ENCODE peak calls at places on chromosome 1, in nine cellular contexts. One of them, this sample, is unnamed.

GRCh38 chr1:179002552-179003345 is 22.9 kb upstream of the FAM20B start:
- DNase-seq in A549: peak
- DNase-seq in transverse colon: peak
- DNase-seq in kidney: peak
- DNase-seq in fibroblast of pulmonary artery: peak
- DNase-seq in bronchial epithelial cell: peak
- DNase-seq in psoas muscle: peak
- DNase-seq in GM12865: peak
- DNase-seq in fibroblast of lung: peak
- DNase-seq in this sample: peak

GRCh38 chr1:234778215-234779159 is 168.5 kb upstream of the IRF2BP2 start:
- DNase-seq in fibroblast of pulmonary artery: no peak
- DNase-seq in psoas muscle: peak
- DNase-seq in fibroblast of lung: no peak
- DNase-seq in kidney: peak
- DNase-seq in A549: no peak
- DNase-seq in transverse colon: no peak
- DNase-seq in GM12865: no peak
- DNase-seq in bronchial epithelial cell: no peak
- DNase-seq in this sample: no peak

GRCh38 chr1:182388392-182389134 is 3.0 kb downstream of the GLUL start:
- DNase-seq in transverse colon: no peak
- DNase-seq in bronchial epithelial cell: no peak
- DNase-seq in A549: no peak
- DNase-seq in kidney: no peak
- DNase-seq in psoas muscle: no peak
- DNase-seq in GM12865: no peak
- DNase-seq in fibroblast of lung: no peak
- DNase-seq in fibroblast of pulmonary artery: no peak
- DNase-seq in this sample: no peak

GRCh38 chr1:185672719-185673360 is 61.4 kb upstream of the HMCN1 start:
- DNase-seq in kidney: no peak
- DNase-seq in A549: no peak
- DNase-seq in fibroblast of pulmonary artery: no peak
- DNase-seq in GM12865: no peak
- DNase-seq in transverse colon: no peak
- DNase-seq in bronchial epithelial cell: no peak
- DNase-seq in psoas muscle: no peak
- DNase-seq in fibroblast of lung: no peak
- DNase-seq in this sample: no peak

GRCh38 chr1:174407705-174408104 is 40.1 kb upstream of the GPR52 start:
- DNase-seq in psoas muscle: no peak
- DNase-seq in kidney: no peak
- DNase-seq in fibroblast of lung: peak
- DNase-seq in transverse colon: no peak
- DNase-seq in bronchial epithelial cell: no peak
- DNase-seq in A549: no peak
- DNase-seq in fibroblast of pulmonary artery: no peak
- DNase-seq in GM12865: no peak
- DNase-seq in this sample: no peak

GRCh38 chr1:200659269-200659668 is 10.4 kb downstream of the DDX59 start:
- DNase-seq in fibroblast of pulmonary artery: peak
- DNase-seq in A549: no peak
- DNase-seq in transverse colon: no peak
- DNase-seq in fibroblast of lung: peak
- DNase-seq in GM12865: no peak
- DNase-seq in psoas muscle: no peak
- DNase-seq in kidney: no peak
- DNase-seq in bronchial epithelial cell: peak
- DNase-seq in this sample: no peak

GRCh38 chr1:204723131-204723787 is 37.7 kb upstream of the LRRN2 start:
- DNase-seq in A549: no peak
- DNase-seq in fibroblast of lung: peak
- DNase-seq in kidney: no peak
- DNase-seq in bronchial epithelial cell: no peak
- DNase-seq in psoas muscle: no peak
- DNase-seq in transverse colon: no peak
- DNase-seq in GM12865: peak
- DNase-seq in fibroblast of pulmonary artery: no peak
- DNase-seq in this sample: no peak

GRCh38 chr1:94237291-94238226 is at the start of gene ARHGAP29:
- DNase-seq in fibroblast of pulmonary artery: peak
- DNase-seq in A549: peak
- DNase-seq in GM12865: peak
- DNase-seq in transverse colon: peak
- DNase-seq in fibroblast of lung: peak
- DNase-seq in kidney: peak
- DNase-seq in psoas muscle: peak
- DNase-seq in bronchial epithelial cell: peak
- DNase-seq in this sample: peak

GRCh38 chr1:24920155-24920925 is 9.7 kb downstream of the RUNX3 start:
- DNase-seq in bronchial epithelial cell: no peak
- DNase-seq in kidney: no peak
- DNase-seq in fibroblast of lung: no peak
- DNase-seq in transverse colon: no peak
- DNase-seq in psoas muscle: peak
- DNase-seq in GM12865: peak
- DNase-seq in fibroblast of pulmonary artery: peak
- DNase-seq in A549: no peak
- DNase-seq in this sample: no peak

GRCh38 chr1:22471078-22471477 is 19.4 kb downstream of the ZBTB40 start:
- DNase-seq in transverse colon: no peak
- DNase-seq in kidney: no peak
- DNase-seq in fibroblast of lung: peak
- DNase-seq in psoas muscle: no peak
- DNase-seq in A549: no peak
- DNase-seq in fibroblast of pulmonary artery: peak
- DNase-seq in GM12865: no peak
- DNase-seq in bronchial epithelial cell: no peak
- DNase-seq in this sample: peak

GRCh38 chr1:165501351-165501974 is 42.3 kb upstream of the LRRC52 start:
- DNase-seq in kidney: no peak
- DNase-seq in fibroblast of pulmonary artery: no peak
- DNase-seq in A549: no peak
- DNase-seq in GM12865: no peak
- DNase-seq in fibroblast of lung: no peak
- DNase-seq in transverse colon: no peak
- DNase-seq in bronchial epithelial cell: no peak
- DNase-seq in psoas muscle: peak
- DNase-seq in this sample: no peak

GRCh38 chr1:215132156-215132555 is 49.6 kb downstream of the KCNK2 start:
- DNase-seq in kidney: no peak
- DNase-seq in A549: peak
- DNase-seq in fibroblast of pulmonary artery: no peak
- DNase-seq in psoas muscle: no peak
- DNase-seq in transverse colon: no peak
- DNase-seq in fibroblast of lung: peak
- DNase-seq in GM12865: no peak
- DNase-seq in bronchial epithelial cell: peak
- DNase-seq in this sample: peak

GRCh38 chr1:53572802-53573148 is 113.6 kb downstream of the DMRTB1 start:
- DNase-seq in A549: no peak
- DNase-seq in GM12865: no peak
- DNase-seq in fibroblast of pulmonary artery: no peak
- DNase-seq in psoas muscle: no peak
- DNase-seq in fibroblast of lung: no peak
- DNase-seq in bronchial epithelial cell: no peak
- DNase-seq in kidney: no peak
- DNase-seq in transverse colon: peak
- DNase-seq in this sample: no peak

GRCh38 chr1:53371121-53371666 is 43.3 kb upstream of the LRP8 start:
- DNase-seq in bronchial epithelial cell: no peak
- DNase-seq in psoas muscle: no peak
- DNase-seq in kidney: peak
- DNase-seq in A549: no peak
- DNase-seq in GM12865: no peak
- DNase-seq in fibroblast of lung: no peak
- DNase-seq in fibroblast of pulmonary artery: no peak
- DNase-seq in transverse colon: no peak
- DNase-seq in this sample: no peak

GRCh38 chr1:63732666-63733065 is 41.2 kb upstream of the ROR1 start:
- DNase-seq in fibroblast of lung: peak
- DNase-seq in bronchial epithelial cell: no peak
- DNase-seq in kidney: no peak
- DNase-seq in A549: peak
- DNase-seq in psoas muscle: no peak
- DNase-seq in fibroblast of pulmonary artery: peak
- DNase-seq in transverse colon: no peak
- DNase-seq in GM12865: no peak
- DNase-seq in this sample: peak

GRCh38 chr1:85090225-85090624 is 41.9 kb upstream of the MCOLN3 start:
- DNase-seq in GM12865: no peak
- DNase-seq in fibroblast of lung: no peak
- DNase-seq in bronchial epithelial cell: no peak
- DNase-seq in kidney: no peak
- DNase-seq in transverse colon: no peak
- DNase-seq in A549: no peak
- DNase-seq in fibroblast of pulmonary artery: no peak
- DNase-seq in psoas muscle: no peak
- DNase-seq in this sample: no peak

GRCh38 chr1:12206792-12207424 is 22.9 kb upstream of the VPS13D start:
- DNase-seq in fibroblast of lung: no peak
- DNase-seq in fibroblast of pulmonary artery: no peak
- DNase-seq in bronchial epithelial cell: no peak
- DNase-seq in A549: no peak
- DNase-seq in GM12865: no peak
- DNase-seq in transverse colon: no peak
- DNase-seq in psoas muscle: no peak
- DNase-seq in kidney: peak
- DNase-seq in this sample: no peak

GRCh38 chr1:194570449-194570848 is 1384.0 kb upstream of the B3GALT2 start:
- DNase-seq in transverse colon: no peak
- DNase-seq in kidney: no peak
- DNase-seq in psoas muscle: no peak
- DNase-seq in A549: no peak
- DNase-seq in bronchial epithelial cell: no peak
- DNase-seq in GM12865: no peak
- DNase-seq in fibroblast of pulmonary artery: peak
- DNase-seq in fibroblast of lung: peak
- DNase-seq in this sample: no peak

GRCh38 chr1:194568610-194569009 is 1382.2 kb upstream of the B3GALT2 start:
- DNase-seq in bronchial epithelial cell: no peak
- DNase-seq in GM12865: no peak
- DNase-seq in A549: no peak
- DNase-seq in fibroblast of pulmonary artery: no peak
- DNase-seq in psoas muscle: no peak
- DNase-seq in fibroblast of lung: peak
- DNase-seq in transverse colon: no peak
- DNase-seq in kidney: no peak
- DNase-seq in this sample: no peak
- TF ChIP-seq CTCF in bronchial epithelial cell: no peak
- TF ChIP-seq CTCF in GM12865: no peak
- TF ChIP-seq CTCF in A549: no peak
- TF ChIP-seq CTCF in fibroblast of pulmonary artery: no peak
- TF ChIP-seq CTCF in psoas muscle: no peak
- TF ChIP-seq CTCF in fibroblast of lung: peak
- TF ChIP-seq CTCF in transverse colon: no peak
- TF ChIP-seq CTCF in kidney: no peak
- TF ChIP-seq CTCF in this sample: no peak

GRCh38 chr1:227298532-227299174 is 19.6 kb downstream of the CDC42BPA start:
- DNase-seq in transverse colon: no peak
- DNase-seq in psoas muscle: no peak
- DNase-seq in A549: no peak
- DNase-seq in GM12865: no peak
- DNase-seq in fibroblast of pulmonary artery: no peak
- DNase-seq in kidney: no peak
- DNase-seq in fibroblast of lung: no peak
- DNase-seq in bronchial epithelial cell: no peak
- DNase-seq in this sample: no peak
- H3K4me3 ChIP-seq in transverse colon: no peak
- H3K4me3 ChIP-seq in psoas muscle: no peak
- H3K4me3 ChIP-seq in A549: peak
- H3K4me3 ChIP-seq in GM12865: no peak
- H3K4me3 ChIP-seq in fibroblast of pulmonary artery: peak
- H3K4me3 ChIP-seq in kidney: no peak
- H3K4me3 ChIP-seq in fibroblast of lung: peak
- H3K4me3 ChIP-seq in bronchial epithelial cell: no peak
- H3K4me3 ChIP-seq in this sample: no peak

DNA sequence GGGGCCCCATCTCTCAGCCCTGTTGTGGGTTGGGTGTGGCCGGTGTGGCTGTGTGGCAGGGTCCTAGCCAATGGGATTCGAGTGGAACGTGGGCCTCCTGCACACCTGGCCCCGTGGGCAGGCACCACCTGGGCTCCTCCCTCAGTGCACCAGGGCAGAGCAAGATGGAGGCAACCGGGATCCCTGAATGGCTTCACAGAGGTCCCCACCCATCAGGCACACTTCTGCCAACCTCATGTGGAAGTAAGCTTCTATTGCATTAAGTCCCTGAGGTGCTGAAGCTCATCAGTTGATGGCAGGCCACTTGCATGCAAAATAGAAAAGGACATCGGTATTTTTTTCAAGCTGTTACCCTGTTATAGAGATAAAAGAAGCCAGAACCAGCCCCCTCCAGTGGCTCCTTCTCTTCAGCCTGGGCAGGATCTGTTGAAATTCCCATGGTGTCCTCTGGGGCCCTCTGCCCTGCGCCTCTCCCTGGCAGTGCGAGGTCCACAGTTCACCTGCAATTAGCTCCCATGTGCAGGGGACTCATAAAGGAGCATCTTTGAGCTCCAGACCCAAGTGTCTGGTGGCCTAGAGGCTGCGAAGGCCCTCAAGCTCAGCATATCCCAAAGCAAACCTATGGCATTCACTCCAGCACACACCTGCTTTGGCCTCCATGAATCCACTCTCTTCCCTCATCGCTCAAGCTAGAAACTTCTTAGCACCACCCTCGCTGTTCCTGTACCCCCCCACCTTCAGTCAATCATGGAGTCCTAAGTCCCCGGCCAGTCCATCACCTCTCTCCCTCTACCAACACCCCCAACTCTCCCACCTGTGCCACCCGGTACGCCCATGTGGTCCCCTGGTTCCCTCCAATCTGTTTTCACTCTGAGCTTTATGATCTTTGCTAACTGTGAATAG is 2.1 kb upstream of the SLC45A1 start:
- DNase-seq in kidney: no peak
- DNase-seq in fibroblast of lung: no peak
- DNase-seq in A549: peak
- DNase-seq in GM12865: no peak
- DNase-seq in psoas muscle: no peak
- DNase-seq in transverse colon: no peak
- DNase-seq in bronchial epithelial cell: no peak
- DNase-seq in fibroblast of pulmonary artery: no peak
- DNase-seq in this sample: no peak
- TF ChIP-seq CTCF in kidney: no peak
- TF ChIP-seq CTCF in fibroblast of lung: peak
- TF ChIP-seq CTCF in A549: peak
- TF ChIP-seq CTCF in GM12865: no peak
- TF ChIP-seq CTCF in psoas muscle: no peak
- TF ChIP-seq CTCF in transverse colon: no peak
- TF ChIP-seq CTCF in bronchial epithelial cell: peak
- TF ChIP-seq CTCF in fibroblast of pulmonary artery: peak
- TF ChIP-seq CTCF in this sample: no peak

DNA sequence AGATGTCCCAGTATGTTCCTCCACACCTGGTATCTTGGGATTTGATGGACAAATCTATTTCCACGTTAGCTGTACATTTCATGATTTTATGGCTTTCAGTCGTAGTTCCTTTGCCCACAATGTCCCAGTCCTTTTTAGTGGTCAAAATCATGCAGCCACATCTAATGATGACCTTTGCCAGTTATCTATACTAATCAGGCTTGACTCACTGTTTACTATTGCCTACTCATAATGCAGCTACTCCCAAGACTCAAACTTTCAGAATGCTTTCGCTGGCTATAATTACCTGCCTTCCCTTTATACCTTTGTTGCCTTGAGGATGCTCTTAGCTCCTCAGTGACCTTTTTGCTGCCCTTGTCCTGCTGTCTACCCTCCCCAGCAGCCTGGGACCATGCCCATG is 6.4 kb downstream of the NOS1AP start:
- DNase-seq in transverse colon: no peak
- DNase-seq in psoas muscle: no peak
- DNase-seq in bronchial epithelial cell: no peak
- DNase-seq in GM12865: no peak
- DNase-seq in kidney: no peak
- DNase-seq in fibroblast of lung: no peak
- DNase-seq in A549: no peak
- DNase-seq in fibroblast of pulmonary artery: no peak
- DNase-seq in this sample: no peak
- H3K4me3 ChIP-seq in transverse colon: no peak
- H3K4me3 ChIP-seq in psoas muscle: no peak
- H3K4me3 ChIP-seq in bronchial epithelial cell: no peak
- H3K4me3 ChIP-seq in GM12865: no peak
- H3K4me3 ChIP-seq in kidney: no peak
- H3K4me3 ChIP-seq in fibroblast of lung: no peak
- H3K4me3 ChIP-seq in A549: no peak
- H3K4me3 ChIP-seq in fibroblast of pulmonary artery: no peak
- H3K4me3 ChIP-seq in this sample: no peak